ENCODE peak calls at places on chromosomes 16 and 17, in eight cellular contexts. One of them, this sample, is unnamed.

GRCh38 chr17:20073056-20073979 is 64.2 kb downstream of the SPECC1 start:
- DNase-seq in M059J: peak; percentile 64
- DNase-seq in upper lobe of right lung: no peak
- DNase-seq in hepatic stellate cell: no peak
- DNase-seq in stimulated activated CD4-positive, alpha-beta T cell treated with anti-CD3 and anti-CD28 coated beads, Interleukin-1b, Interleukin-23, amount 100 ng/mL, for 24 hours: no peak
- DNase-seq in globus pallidus: peak; percentile 62
- DNase-seq in A549: no peak
- DNase-seq in thoracic aorta: no peak
- DNase-seq in this sample: no peak

GRCh38 chr17:81519284-81520020 is 6.9 kb upstream of the ACTG1 start:
- DNase-seq in stimulated activated CD4-positive, alpha-beta T cell treated with anti-CD3 and anti-CD28 coated beads, Interleukin-1b, Interleukin-23, amount 100 ng/mL, for 24 hours: no peak
- DNase-seq in hepatic stellate cell: no peak
- DNase-seq in A549: peak; percentile 66
- DNase-seq in thoracic aorta: no peak
- DNase-seq in M059J: peak; percentile 49
- DNase-seq in upper lobe of right lung: peak; percentile 89
- DNase-seq in globus pallidus: no peak
- DNase-seq in this sample: no peak

GRCh38 chr16:88941933-88942909 is 34.8 kb downstream of the CBFA2T3 start:
- DNase-seq in M059J: no peak
- DNase-seq in stimulated activated CD4-positive, alpha-beta T cell treated with anti-CD3 and anti-CD28 coated beads, Interleukin-1b, Interleukin-23, amount 100 ng/mL, for 24 hours: peak; percentile 28
- DNase-seq in hepatic stellate cell: peak; percentile 70
- DNase-seq in globus pallidus: no peak
- DNase-seq in upper lobe of right lung: no peak
- DNase-seq in A549: peak; percentile 29
- DNase-seq in thoracic aorta: no peak
- DNase-seq in this sample: no peak

GRCh38 chr17:44915321-44915726 is at the start of gene GFAP:
- DNase-seq in stimulated activated CD4-positive, alpha-beta T cell treated with anti-CD3 and anti-CD28 coated beads, Interleukin-1b, Interleukin-23, amount 100 ng/mL, for 24 hours: no peak
- DNase-seq in A549: no peak
- DNase-seq in M059J: no peak
- DNase-seq in thoracic aorta: no peak
- DNase-seq in upper lobe of right lung: no peak
- DNase-seq in hepatic stellate cell: no peak
- DNase-seq in globus pallidus: peak; percentile 61
- DNase-seq in this sample: no peak

GRCh38 chr16:84177740-84178070 is 9.2 kb downstream of the TAF1C start:
- DNase-seq in upper lobe of right lung: no peak
- DNase-seq in globus pallidus: no peak
- DNase-seq in stimulated activated CD4-positive, alpha-beta T cell treated with anti-CD3 and anti-CD28 coated beads, Interleukin-1b, Interleukin-23, amount 100 ng/mL, for 24 hours: no peak
- DNase-seq in A549: no peak
- DNase-seq in M059J: peak; percentile 38
- DNase-seq in hepatic stellate cell: no peak
- DNase-seq in thoracic aorta: peak; percentile 21
- DNase-seq in this sample: no peak

GRCh38 chr17:6394055-6394454 is 40.9 kb downstream of the AIPL1 start:
- DNase-seq in A549: no peak
- DNase-seq in hepatic stellate cell: no peak
- DNase-seq in upper lobe of right lung: no peak
- DNase-seq in stimulated activated CD4-positive, alpha-beta T cell treated with anti-CD3 and anti-CD28 coated beads, Interleukin-1b, Interleukin-23, amount 100 ng/mL, for 24 hours: no peak
- DNase-seq in M059J: no peak
- DNase-seq in globus pallidus: no peak
- DNase-seq in thoracic aorta: no peak
- DNase-seq in this sample: no peak

GRCh38 chr16:72530434-72530833 is 358.5 kb upstream of the PMFBP1 start:
- DNase-seq in stimulated activated CD4-positive, alpha-beta T cell treated with anti-CD3 and anti-CD28 coated beads, Interleukin-1b, Interleukin-23, amount 100 ng/mL, for 24 hours: no peak
- DNase-seq in M059J: peak; percentile 77
- DNase-seq in hepatic stellate cell: peak; percentile 44
- DNase-seq in globus pallidus: no peak
- DNase-seq in upper lobe of right lung: no peak
- DNase-seq in thoracic aorta: no peak
- DNase-seq in A549: peak; percentile 28
- DNase-seq in this sample: no peak

GRCh38 chr17:28366605-28367004 is 1.6 kb upstream of the SEBOX start:
- DNase-seq in M059J: no peak
- DNase-seq in stimulated activated CD4-positive, alpha-beta T cell treated with anti-CD3 and anti-CD28 coated beads, Interleukin-1b, Interleukin-23, amount 100 ng/mL, for 24 hours: no peak
- DNase-seq in A549: peak; percentile 39
- DNase-seq in hepatic stellate cell: no peak
- DNase-seq in globus pallidus: no peak
- DNase-seq in thoracic aorta: no peak
- DNase-seq in upper lobe of right lung: no peak
- DNase-seq in this sample: no peak

GRCh38 chr16:49276646-49277385 is 4.8 kb downstream of the CBLN1 start:
- DNase-seq in thoracic aorta: no peak
- DNase-seq in globus pallidus: no peak
- DNase-seq in A549: no peak
- DNase-seq in hepatic stellate cell: no peak
- DNase-seq in stimulated activated CD4-positive, alpha-beta T cell treated with anti-CD3 and anti-CD28 coated beads, Interleukin-1b, Interleukin-23, amount 100 ng/mL, for 24 hours: no peak
- DNase-seq in M059J: no peak
- DNase-seq in upper lobe of right lung: no peak
- DNase-seq in this sample: no peak

GRCh38 chr16:66511615-66512500 is 38.1 kb downstream of the TK2 start:
- DNase-seq in stimulated activated CD4-positive, alpha-beta T cell treated with anti-CD3 and anti-CD28 coated beads, Interleukin-1b, Interleukin-23, amount 100 ng/mL, for 24 hours: no peak
- DNase-seq in globus pallidus: no peak
- DNase-seq in hepatic stellate cell: peak; percentile 85
- DNase-seq in thoracic aorta: no peak
- DNase-seq in upper lobe of right lung: no peak
- DNase-seq in A549: peak; percentile 90
- DNase-seq in M059J: peak; percentile 86
- DNase-seq in this sample: no peak

GRCh38 chr17:79595956-79596355 is 14.9 kb downstream of the RBFOX3 start:
- DNase-seq in hepatic stellate cell: no peak
- DNase-seq in upper lobe of right lung: no peak
- DNase-seq in A549: no peak
- DNase-seq in globus pallidus: no peak
- DNase-seq in thoracic aorta: no peak
- DNase-seq in stimulated activated CD4-positive, alpha-beta T cell treated with anti-CD3 and anti-CD28 coated beads, Interleukin-1b, Interleukin-23, amount 100 ng/mL, for 24 hours: no peak
- DNase-seq in M059J: no peak
- DNase-seq in this sample: no peak

GRCh38 chr17:34584805-34585416 is 5.5 kb downstream of the TMEM132E start:
- DNase-seq in upper lobe of right lung: no peak
- DNase-seq in thoracic aorta: no peak
- DNase-seq in stimulated activated CD4-positive, alpha-beta T cell treated with anti-CD3 and anti-CD28 coated beads, Interleukin-1b, Interleukin-23, amount 100 ng/mL, for 24 hours: no peak
- DNase-seq in globus pallidus: no peak
- DNase-seq in hepatic stellate cell: peak; percentile 38
- DNase-seq in M059J: peak; percentile 46
- DNase-seq in A549: peak; percentile 28
- DNase-seq in this sample: peak; percentile 39

GRCh38 chr16:72905581-72905980 is 142.3 kb downstream of the ZFHX3 start:
- DNase-seq in M059J: peak; percentile 82
- DNase-seq in stimulated activated CD4-positive, alpha-beta T cell treated with anti-CD3 and anti-CD28 coated beads, Interleukin-1b, Interleukin-23, amount 100 ng/mL, for 24 hours: no peak
- DNase-seq in A549: no peak
- DNase-seq in upper lobe of right lung: no peak
- DNase-seq in thoracic aorta: no peak
- DNase-seq in hepatic stellate cell: peak; percentile 37
- DNase-seq in globus pallidus: no peak
- DNase-seq in this sample: no peak

GRCh38 chr17:68595496-68595895 is 5.7 kb downstream of the FAM20A start:
- DNase-seq in A549: no peak
- DNase-seq in hepatic stellate cell: no peak
- DNase-seq in thoracic aorta: no peak
- DNase-seq in globus pallidus: no peak
- DNase-seq in upper lobe of right lung: no peak
- DNase-seq in M059J: no peak
- DNase-seq in stimulated activated CD4-positive, alpha-beta T cell treated with anti-CD3 and anti-CD28 coated beads, Interleukin-1b, Interleukin-23, amount 100 ng/mL, for 24 hours: no peak
- DNase-seq in this sample: no peak

GRCh38 chr17:66466933-66467367 is 164.5 kb downstream of the PRKCA start:
- DNase-seq in M059J: peak; percentile 98
- DNase-seq in thoracic aorta: no peak
- DNase-seq in hepatic stellate cell: peak; percentile 77
- DNase-seq in stimulated activated CD4-positive, alpha-beta T cell treated with anti-CD3 and anti-CD28 coated beads, Interleukin-1b, Interleukin-23, amount 100 ng/mL, for 24 hours: peak; percentile 18
- DNase-seq in A549: peak; percentile 97
- DNase-seq in upper lobe of right lung: no peak
- DNase-seq in globus pallidus: no peak
- DNase-seq in this sample: no peak

GRCh38 chr16:4792951-4793513 is 2.1 kb upstream of the SMIM22 start:
- DNase-seq in globus pallidus: no peak
- DNase-seq in upper lobe of right lung: no peak
- DNase-seq in A549: no peak
- DNase-seq in stimulated activated CD4-positive, alpha-beta T cell treated with anti-CD3 and anti-CD28 coated beads, Interleukin-1b, Interleukin-23, amount 100 ng/mL, for 24 hours: no peak
- DNase-seq in hepatic stellate cell: no peak
- DNase-seq in thoracic aorta: no peak
- DNase-seq in M059J: no peak
- DNase-seq in this sample: no peak

GRCh38 chr16:23573822-23574221 is 16.3 kb downstream of the UBFD1 start:
- DNase-seq in hepatic stellate cell: no peak
- DNase-seq in thoracic aorta: no peak
- DNase-seq in stimulated activated CD4-positive, alpha-beta T cell treated with anti-CD3 and anti-CD28 coated beads, Interleukin-1b, Interleukin-23, amount 100 ng/mL, for 24 hours: no peak
- DNase-seq in M059J: no peak
- DNase-seq in A549: no peak
- DNase-seq in globus pallidus: no peak
- DNase-seq in upper lobe of right lung: no peak
- DNase-seq in this sample: no peak

GRCh38 chr16:57127037-57127763 is 34.8 kb downstream of the CPNE2 start:
- DNase-seq in hepatic stellate cell: no peak
- DNase-seq in thoracic aorta: no peak
- DNase-seq in upper lobe of right lung: no peak
- DNase-seq in stimulated activated CD4-positive, alpha-beta T cell treated with anti-CD3 and anti-CD28 coated beads, Interleukin-1b, Interleukin-23, amount 100 ng/mL, for 24 hours: no peak
- DNase-seq in M059J: no peak
- DNase-seq in globus pallidus: no peak
- DNase-seq in A549: no peak
- DNase-seq in this sample: no peak

GRCh38 chr16:2500634-2500936 is 13.2 kb upstream of the ATP6V0C start:
- DNase-seq in stimulated activated CD4-positive, alpha-beta T cell treated with anti-CD3 and anti-CD28 coated beads, Interleukin-1b, Interleukin-23, amount 100 ng/mL, for 24 hours: no peak
- DNase-seq in globus pallidus: no peak
- DNase-seq in hepatic stellate cell: no peak
- DNase-seq in upper lobe of right lung: no peak
- DNase-seq in thoracic aorta: no peak
- DNase-seq in A549: no peak
- DNase-seq in M059J: no peak
- DNase-seq in this sample: no peak

GRCh38 chr16:66462912-66463311 is 35.8 kb downstream of the BEAN1 start:
- DNase-seq in hepatic stellate cell: no peak
- DNase-seq in globus pallidus: no peak
- DNase-seq in upper lobe of right lung: no peak
- DNase-seq in stimulated activated CD4-positive, alpha-beta T cell treated with anti-CD3 and anti-CD28 coated beads, Interleukin-1b, Interleukin-23, amount 100 ng/mL, for 24 hours: no peak
- DNase-seq in A549: no peak
- DNase-seq in M059J: peak; percentile 36
- DNase-seq in thoracic aorta: no peak
- DNase-seq in this sample: no peak

GRCh38 chr16:4788489-4788889 is 344 bp upstream of the SEPTIN12 start:
- DNase-seq in upper lobe of right lung: no peak
- DNase-seq in thoracic aorta: no peak
- DNase-seq in M059J: no peak
- DNase-seq in A549: no peak
- DNase-seq in hepatic stellate cell: no peak
- DNase-seq in globus pallidus: no peak
- DNase-seq in stimulated activated CD4-positive, alpha-beta T cell treated with anti-CD3 and anti-CD28 coated beads, Interleukin-1b, Interleukin-23, amount 100 ng/mL, for 24 hours: no peak
- DNase-seq in this sample: no peak

GRCh38 chr16:25109643-25110042 is 1.9 kb upstream of the LCMT1 start:
- DNase-seq in hepatic stellate cell: peak; percentile 86
- DNase-seq in globus pallidus: no peak
- DNase-seq in A549: peak; percentile 91
- DNase-seq in M059J: peak; percentile 97
- DNase-seq in upper lobe of right lung: no peak
- DNase-seq in stimulated activated CD4-positive, alpha-beta T cell treated with anti-CD3 and anti-CD28 coated beads, Interleukin-1b, Interleukin-23, amount 100 ng/mL, for 24 hours: no peak
- DNase-seq in thoracic aorta: no peak
- DNase-seq in this sample: no peak

GRCh38 chr16:10153993-10154788 is 28.0 kb downstream of the GRIN2A start:
- DNase-seq in M059J: peak; percentile 67
- DNase-seq in hepatic stellate cell: no peak
- DNase-seq in globus pallidus: no peak
- DNase-seq in A549: no peak
- DNase-seq in upper lobe of right lung: no peak
- DNase-seq in thoracic aorta: no peak
- DNase-seq in stimulated activated CD4-positive, alpha-beta T cell treated with anti-CD3 and anti-CD28 coated beads, Interleukin-1b, Interleukin-23, amount 100 ng/mL, for 24 hours: no peak
- DNase-seq in this sample: no peak

GRCh38 chr17:77501101-77501566 is 360.4 kb downstream of the SEC14L1 start:
- DNase-seq in hepatic stellate cell: no peak
- DNase-seq in upper lobe of right lung: peak; percentile 63
- DNase-seq in A549: peak; percentile 57
- DNase-seq in thoracic aorta: no peak
- DNase-seq in globus pallidus: no peak
- DNase-seq in stimulated activated CD4-positive, alpha-beta T cell treated with anti-CD3 and anti-CD28 coated beads, Interleukin-1b, Interleukin-23, amount 100 ng/mL, for 24 hours: no peak
- DNase-seq in M059J: no peak
- DNase-seq in this sample: no peak

GRCh38 chr17:49815761-49816281 is 27.3 kb downstream of the KAT7 start:
- DNase-seq in thoracic aorta: no peak
- DNase-seq in stimulated activated CD4-positive, alpha-beta T cell treated with anti-CD3 and anti-CD28 coated beads, Interleukin-1b, Interleukin-23, amount 100 ng/mL, for 24 hours: no peak
- DNase-seq in globus pallidus: peak; percentile 26
- DNase-seq in hepatic stellate cell: no peak
- DNase-seq in A549: no peak
- DNase-seq in M059J: no peak
- DNase-seq in upper lobe of right lung: no peak
- DNase-seq in this sample: no peak

GRCh38 chr16:70695351-70696070 is 9.7 kb upstream of the MTSS2 start:
- DNase-seq in M059J: peak; percentile 79
- DNase-seq in stimulated activated CD4-positive, alpha-beta T cell treated with anti-CD3 and anti-CD28 coated beads, Interleukin-1b, Interleukin-23, amount 100 ng/mL, for 24 hours: no peak
- DNase-seq in A549: peak; percentile 48
- DNase-seq in upper lobe of right lung: peak; percentile 86
- DNase-seq in globus pallidus: no peak
- DNase-seq in thoracic aorta: no peak
- DNase-seq in hepatic stellate cell: no peak
- DNase-seq in this sample: no peak

GRCh38 chr17:1091885-1092284 is 87.9 kb downstream of the ABR start:
- DNase-seq in hepatic stellate cell: no peak
- DNase-seq in stimulated activated CD4-positive, alpha-beta T cell treated with anti-CD3 and anti-CD28 coated beads, Interleukin-1b, Interleukin-23, amount 100 ng/mL, for 24 hours: no peak
- DNase-seq in upper lobe of right lung: no peak
- DNase-seq in thoracic aorta: no peak
- DNase-seq in A549: no peak
- DNase-seq in globus pallidus: no peak
- DNase-seq in M059J: no peak
- DNase-seq in this sample: no peak

GRCh38 chr17:72587773-72588511 is 467.1 kb downstream of the SOX9 start:
- DNase-seq in M059J: peak; percentile 68
- DNase-seq in globus pallidus: no peak
- DNase-seq in A549: peak; percentile 54
- DNase-seq in hepatic stellate cell: peak; percentile 65
- DNase-seq in upper lobe of right lung: no peak
- DNase-seq in stimulated activated CD4-positive, alpha-beta T cell treated with anti-CD3 and anti-CD28 coated beads, Interleukin-1b, Interleukin-23, amount 100 ng/mL, for 24 hours: no peak
- DNase-seq in thoracic aorta: no peak
- DNase-seq in this sample: no peak

GRCh38 chr16:71542377-71542776 is 16.2 kb downstream of the CHST4 start:
- DNase-seq in hepatic stellate cell: no peak
- DNase-seq in M059J: peak; percentile 40
- DNase-seq in A549: peak; percentile 61
- DNase-seq in thoracic aorta: no peak
- DNase-seq in stimulated activated CD4-positive, alpha-beta T cell treated with anti-CD3 and anti-CD28 coated beads, Interleukin-1b, Interleukin-23, amount 100 ng/mL, for 24 hours: peak; percentile 17
- DNase-seq in globus pallidus: peak; percentile 2
- DNase-seq in upper lobe of right lung: peak; percentile 70
- DNase-seq in this sample: no peak